ENCODE peak calls at places on chromosomes 2 and 18, in eight cellular contexts. X is NCI-H1930, R is KG1, U is cardiac muscle cell, O is thoracic aorta, G is amniotic stem cell, P is sciatic nerve, Z is HS-27A. W is an unnamed sample.

GRCh38 chr18:26471027-26471426 is 77.3 kb downstream of the KCTD1 start:
- DNase-seq in X (no peak), R (no peak), U (peak; percentile 19), O (no peak), G (no peak), P (no peak), Z (no peak), W (no peak)

GRCh38 chr18:74517236-74517630 is 17.1 kb upstream of the CNDP1 start:
- DNase-seq in X (no peak), R (no peak), U (no peak), O (no peak), G (no peak), P (no peak), Z (no peak), W (no peak)

GRCh38 chr18:36095936-36096519 is 28.7 kb upstream of the RPRD1A start:
- DNase-seq in X (peak; percentile 41), R (peak; percentile 18), U (peak; percentile 63), O (no peak), G (peak; percentile 55), P (no peak), Z (peak; percentile 34), W (peak; percentile 69)

GRCh38 chr2:43040084-43040854 is 186.1 kb downstream of the ZFP36L2 start:
- DNase-seq in X (no peak), R (no peak), U (no peak), O (no peak), G (no peak), P (peak; percentile 40), Z (no peak), W (no peak)

GRCh38 chr18:79361766-79362522 is 33.8 kb upstream of the NFATC1 start:
- DNase-seq in X (no peak), R (no peak), U (no peak), O (no peak), G (no peak), P (no peak), Z (no peak), W (no peak)

GRCh38 chr2:4175343-4175742 is 472.0 kb downstream of the DCDC2C start:
- DNase-seq in X (no peak), R (no peak), U (no peak), O (no peak), G (no peak), P (no peak), Z (no peak), W (no peak)

GRCh38 chr18:2538844-2539243 is 32.5 kb downstream of the METTL4 start:
- DNase-seq in X (no peak), R (no peak), U (no peak), O (no peak), G (no peak), P (no peak), Z (no peak), W (no peak)

GRCh38 chr2:134846213-134846612 is 7.8 kb downstream of the ACMSD start:
- DNase-seq in X (no peak), R (no peak), U (no peak), O (no peak), G (no peak), P (no peak), Z (no peak), W (no peak)

GRCh38 chr18:77250501-77250925 is 865 bp downstream of the GALR1 start:
- DNase-seq in X (no peak), R (no peak), U (no peak), O (no peak), G (no peak), P (no peak), Z (no peak), W (no peak)

GRCh38 chr2:76861708-76862107 is 660.5 kb downstream of the LRRTM4 start:
- DNase-seq in X (no peak), R (no peak), U (no peak), O (no peak), G (no peak), P (no peak), Z (no peak), W (no peak)

GRCh38 chr2:172972005-172972619 is 103.5 kb upstream of the MAP3K20 start:
- DNase-seq in X (no peak), R (peak; percentile 43), U (peak; percentile 64), O (no peak), G (no peak), P (no peak), Z (no peak), W (peak; percentile 13)

GRCh38 chr2:168722592-168722991 is 79.8 kb upstream of the NOSTRIN start:
- DNase-seq in X (no peak), R (no peak), U (no peak), O (no peak), G (no peak), P (no peak), Z (no peak), W (no peak)

GRCh38 chr2:172012688-172013358 is 13.1 kb downstream of the METAP1D start:
- DNase-seq in X (no peak), R (no peak), U (no peak), O (no peak), G (no peak), P (no peak), Z (no peak), W (no peak)

GRCh38 chr2:235659767-235660322 is 166.0 kb downstream of the AGAP1 start:
- DNase-seq in X (no peak), R (no peak), U (no peak), O (no peak), G (peak; percentile 66), P (no peak), Z (no peak), W (no peak)

GRCh38 chr2:42964444-42965081 is 172.2 kb upstream of the HAAO start:
- DNase-seq in X (no peak), R (no peak), U (peak; percentile 16), O (peak; percentile 66), G (peak; percentile 96), P (peak; percentile 86), Z (peak; percentile 98), W (no peak)

GRCh38 chr2:143686585-143687164 is 557.5 kb downstream of the ARHGAP15 start:
- DNase-seq in X (no peak), R (no peak), U (peak; percentile 57), O (no peak), G (no peak), P (no peak), Z (peak; percentile 26), W (peak; percentile 7)

GRCh38 chr18:55346387-55346786 is 241.6 kb downstream of the TCF4 start:
- DNase-seq in X (no peak), R (no peak), U (no peak), O (no peak), G (no peak), P (no peak), Z (no peak), W (no peak)

GRCh38 chr18:48031011-48031480 is 100.6 kb upstream of the SMAD2 start:
- DNase-seq in X (peak; percentile 74), R (peak; percentile 2), U (peak; percentile 77), O (no peak), G (peak; percentile 17), P (peak; percentile 62), Z (no peak), W (peak; percentile 17)

W was measured in AML-193.